ENCODE peak calls at places on chromosomes 1 and 21, in four cellular contexts. Z, B, G and M are unnamed samples.
A peak's percentile ranks its signal among the peaks of the same experiment; 100 is the strongest.

GRCh38 chr21:44312716-44313115 is 12.9 kb downstream of the PFKL start:
- DNase-seq in B (no peak), Z (no peak), G (no peak), M (no peak)

GRCh38 chr1:150017206-150017750 is 6.8 kb upstream of the OTUD7B start:
- DNase-seq in G (no peak), Z (no peak), B (peak; percentile 29), M (no peak)

GRCh38 chr1:102776074-102776473 is 332.2 kb downstream of the COL11A1 start:
- DNase-seq in Z (no peak), G (no peak), B (no peak), M (no peak)

GRCh38 chr1:97050501-97050900 is 328.9 kb downstream of the PTBP2 start:
- DNase-seq in B (no peak), G (peak; percentile 19), Z (peak; percentile 59), M (no peak)

GRCh38 chr1:60886793-60887331 is 195.5 kb upstream of the NFIA start:
- DNase-seq in G (no peak), B (peak; percentile 72), Z (no peak), M (peak; percentile 14)

GRCh38 chr1:109500886-109501285 is 7.0 kb downstream of the CYB561D1 start:
- DNase-seq in G (no peak), B (no peak), Z (peak; percentile 90), M (no peak)

GRCh38 chr1:26327956-26328362 is 10.2 kb downstream of the CD52 start:
- DNase-seq in Z (no peak), B (peak; percentile 45), G (no peak), M (no peak)

GRCh38 chr1:33256335-33256700 is at the start of gene ZNF362:
- DNase-seq in Z (peak; percentile 60), B (peak; percentile 31), G (peak; percentile 49), M (peak; percentile 76)

GRCh38 chr1:224052767-224053166 is 61.1 kb upstream of the FBXO28 start:
- DNase-seq in G (no peak), B (no peak), Z (peak; percentile 89), M (no peak)

GRCh38 chr1:66253330-66253921 is 280.5 kb upstream of the SGIP1 start:
- DNase-seq in G (peak; percentile 75), B (peak; percentile 28), Z (peak; percentile 85), M (no peak)

GRCh38 chr1:11804666-11805453 is 904 bp downstream of the MTHFR start:
- DNase-seq in G (no peak), Z (peak; percentile 56), B (peak; percentile 95), M (peak; percentile 81)

GRCh38 chr1:245690946-245691456 is 536.2 kb downstream of the KIF26B start:
- DNase-seq in G (no peak), B (no peak), Z (no peak), M (no peak)

GRCh38 chr1:245051349-245052221 is 103.2 kb upstream of the KIF26B start:
- DNase-seq in G (no peak), B (peak; percentile 93), Z (peak; percentile 62), M (peak; percentile 84)

GRCh38 chr1:175383239-175383638 is 190.7 kb upstream of the KIAA0040 start:
- DNase-seq in G (no peak), Z (no peak), B (no peak), M (peak; percentile 41)

GRCh38 chr1:12178511-12178910 is 11.7 kb downstream of the TNFRSF1B start:
- DNase-seq in G (no peak), B (no peak), Z (no peak), M (no peak)

GRCh38 chr1:74343191-74343590 is 108.0 kb downstream of the TNNI3K start:
- DNase-seq in Z (peak; percentile 27), G (no peak), B (no peak), M (peak; percentile 0)

GRCh38 chr1:219085082-219085481 is 88.6 kb upstream of the LYPLAL1 start:
- DNase-seq in B (no peak), Z (peak; percentile 77), G (no peak), M (no peak)

GRCh38 chr1:221337106-221337505 is 404.8 kb downstream of the DUSP10 start:
- DNase-seq in Z (no peak), B (no peak), G (no peak), M (no peak)

GRCh38 chr1:239719642-239720258 is 333.4 kb downstream of the CHRM3 start:
- DNase-seq in Z (no peak), G (no peak), B (no peak), M (no peak)

GRCh38 chr1:38990401-38990745 is 703 bp upstream of the AKIRIN1 start:
- DNase-seq in G (no peak), Z (peak; percentile 37), B (no peak), M (no peak)

GRCh38 chr1:83747853-83748482 is 251.0 kb downstream of the TTLL7 start:
- DNase-seq in B (no peak), G (no peak), Z (no peak), M (no peak)

GRCh38 chr1:143698016-143698415 is 273.8 kb downstream of the FAM72C start:
- DNase-seq in B (peak; percentile 72), G (peak; percentile 69), Z (no peak), M (peak; percentile 65)

GRCh38 chr21:40881767-40882166 is 34.8 kb upstream of the DSCAM start:
- DNase-seq in Z (no peak), G (no peak), B (no peak), M (no peak)

GRCh38 chr1:205348559-205349477 is 7.9 kb downstream of the KLHDC8A start:
- DNase-seq in Z (no peak), G (no peak), B (no peak), M (no peak)

GRCh38 chr21:44749116-44749758 is 37.9 kb upstream of the TSPEAR start:
- DNase-seq in B (no peak), Z (no peak), G (no peak), M (no peak)

GRCh38 chr21:39385299-39386145 is 36.6 kb upstream of the HMGN1 start:
- DNase-seq in B (no peak), Z (peak; percentile 75), G (peak; percentile 92), M (peak; percentile 85)
- TF ChIP-seq POLR2A in B (no peak), Z (no peak), G (peak; percentile 57), M (no peak)

DNA sequence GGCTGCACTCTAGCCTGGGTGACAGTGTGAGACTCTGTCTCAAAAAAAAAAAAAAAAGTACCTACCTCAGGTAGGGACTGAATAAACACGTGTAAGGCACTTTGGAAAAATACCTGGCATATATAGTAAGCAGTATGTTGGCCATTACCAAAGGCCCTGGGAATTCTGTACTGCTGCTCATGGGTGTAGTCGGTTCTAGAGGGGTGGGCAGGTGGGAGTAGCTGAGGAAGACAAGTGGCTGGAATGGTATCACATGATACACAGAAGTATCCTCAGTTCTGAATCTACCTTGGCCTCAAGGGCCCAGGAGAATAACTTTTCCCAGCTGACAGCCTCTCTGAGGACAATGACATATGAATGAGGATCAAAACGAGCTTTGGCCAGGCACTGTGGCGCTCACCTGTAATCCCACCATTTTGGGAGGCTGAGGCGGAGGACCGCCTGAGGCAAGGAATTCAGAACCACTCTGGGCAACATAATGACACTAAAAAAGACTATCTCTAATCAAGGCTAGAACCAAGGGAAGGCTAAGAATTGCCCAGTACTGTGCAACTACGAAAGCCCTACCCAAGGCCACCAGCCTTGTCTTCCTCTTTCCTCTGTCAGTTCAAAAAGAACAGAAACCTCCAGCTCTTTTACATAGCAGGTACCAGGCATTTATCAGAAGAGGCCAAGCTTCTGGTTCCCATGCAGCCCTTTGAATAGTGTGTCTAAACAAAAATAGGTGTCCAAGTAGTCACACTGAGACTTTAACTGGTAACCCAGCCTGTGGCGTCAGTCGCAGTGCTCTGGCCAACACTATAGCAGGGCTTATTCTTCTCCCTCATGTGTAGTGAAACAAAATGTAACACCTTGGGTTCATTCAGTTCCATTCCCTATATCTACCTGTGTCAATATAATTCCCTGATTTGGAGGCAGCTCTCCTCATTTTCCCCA is 10.2 kb downstream of the MMACHC start:
- DNase-seq in Z (no peak), B (no peak), G (no peak), M (no peak)
- TF ChIP-seq POLR2A in Z (no peak), B (peak; percentile 65), G (no peak), M (no peak)

DNA sequence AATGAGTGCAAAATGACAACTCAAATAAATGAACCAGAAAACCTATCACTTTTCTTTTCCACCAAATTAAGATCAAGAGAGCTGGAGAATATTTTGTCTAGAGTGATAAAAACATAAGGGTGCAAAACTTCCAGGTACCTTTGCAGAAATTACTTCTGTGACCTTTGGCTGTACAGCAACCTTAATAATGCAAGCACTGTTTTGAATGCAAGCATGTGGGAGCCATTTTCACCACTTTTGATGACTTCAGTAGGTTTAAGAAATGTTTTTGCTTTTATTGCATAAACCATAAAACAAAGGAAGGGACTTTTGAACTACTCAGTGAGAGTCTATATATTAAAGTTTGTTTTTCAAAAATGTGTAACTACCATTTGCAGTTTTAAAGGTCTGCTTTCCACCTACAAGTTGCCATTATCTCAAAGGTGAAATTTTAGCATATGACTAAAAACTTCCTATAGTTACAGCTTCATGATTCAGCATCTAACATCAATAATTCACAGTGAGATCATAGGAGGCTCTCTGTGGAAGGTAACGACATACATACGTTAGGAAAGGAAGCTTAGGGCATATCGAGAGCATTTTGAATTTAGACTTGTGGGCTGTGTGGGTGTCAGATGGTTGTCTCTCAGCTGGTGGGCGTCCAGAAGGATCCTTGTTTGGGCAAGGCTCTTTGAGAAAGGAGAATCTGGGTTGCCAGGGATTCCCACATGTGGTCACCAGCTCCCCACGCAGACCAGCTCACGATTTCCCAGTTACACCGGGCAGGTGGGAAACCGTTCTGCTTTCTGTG is 1.1 kb upstream of the GADD45A start:
- DNase-seq in Z (peak; percentile 79), B (peak; percentile 56), G (no peak), M (peak; percentile 24)
- TF ChIP-seq POLR2A in Z (no peak), B (peak; percentile 45), G (no peak), M (no peak)

GRCh38 chr1:213598263-213598662 is 389.5 kb upstream of the PROX1 start:
- DNase-seq in G (no peak), Z (no peak), B (no peak), M (no peak)

GRCh38 chr1:213596729-213597128 is 391.0 kb upstream of the PROX1 start:
- DNase-seq in G (no peak), Z (no peak), B (no peak), M (no peak)

GRCh38 chr1:213603087-213603486 is 384.7 kb upstream of the PROX1 start:
- DNase-seq in B (no peak), Z (no peak), G (no peak), M (no peak)

GRCh38 chr1:213604477-213604876 is 383.3 kb upstream of the PROX1 start:
- DNase-seq in B (no peak), G (no peak), Z (no peak), M (no peak)

DNA sequence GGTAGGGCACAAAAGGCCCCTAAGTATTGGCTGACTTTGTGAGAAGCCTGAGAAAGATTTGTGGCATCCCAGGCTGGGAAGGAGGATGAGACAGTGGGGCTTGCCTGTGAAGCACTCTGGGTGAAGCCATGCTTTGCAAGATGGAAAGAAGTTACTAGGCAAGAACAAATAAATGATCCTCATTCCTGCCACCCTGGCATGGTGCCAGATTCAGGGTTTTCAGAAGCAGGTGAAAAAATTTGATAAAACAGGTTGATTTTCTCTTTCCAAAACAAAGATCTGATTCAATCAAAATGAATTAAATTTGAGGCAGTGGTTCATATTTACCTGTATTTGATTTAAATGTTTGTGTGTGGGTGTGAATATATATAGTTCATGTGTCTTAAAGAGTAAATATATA is 386.9 kb upstream of the PROX1 start:
- DNase-seq in G (no peak), Z (no peak), B (no peak), M (peak; percentile 5)
- TF ChIP-seq POLR2A in G (no peak), Z (no peak), B (no peak), M (no peak)